ENCODE peak calls at places on chromosomes 1 and 21, in eight cellular contexts. One of them, this sample, is unnamed.

GRCh38 chr1:29156543-29157268 is 25.0 kb downstream of the SRSF4 start:
- DNase-seq in right lobe of liver: no peak
- DNase-seq in HTR-8/SVneo: no peak
- DNase-seq in H9: no peak
- DNase-seq in neural crest cell: no peak
- DNase-seq in DMS 273 treated with DMSO at 0.1 percent for 48 hours: no peak
- DNase-seq in activated CD4-positive, alpha-beta T cell treated with anti-CD3 and anti-CD28 coated beads for 36 hours: no peak
- DNase-seq in stimulated activated CD8-positive, alpha-beta memory T cell treated with anti-CD3 and anti-CD28 coated beads, Interleukin-4, amount 100 ng/mL, for 1 hour: no peak
- DNase-seq in this sample: peak; percentile 81

GRCh38 chr1:55478742-55479141 is 263.6 kb upstream of the USP24 start:
- DNase-seq in right lobe of liver: no peak
- DNase-seq in HTR-8/SVneo: peak; percentile 4
- DNase-seq in H9: no peak
- DNase-seq in neural crest cell: no peak
- DNase-seq in DMS 273 treated with DMSO at 0.1 percent for 48 hours: peak; percentile 12
- DNase-seq in activated CD4-positive, alpha-beta T cell treated with anti-CD3 and anti-CD28 coated beads for 36 hours: no peak
- DNase-seq in stimulated activated CD8-positive, alpha-beta memory T cell treated with anti-CD3 and anti-CD28 coated beads, Interleukin-4, amount 100 ng/mL, for 1 hour: no peak
- DNase-seq in this sample: no peak

GRCh38 chr1:54052470-54052933 is 502 bp downstream of the TMEM59 start:
- DNase-seq in right lobe of liver: peak; percentile 46
- DNase-seq in HTR-8/SVneo: peak; percentile 42
- DNase-seq in H9: peak; percentile 47
- DNase-seq in neural crest cell: peak; percentile 37
- DNase-seq in DMS 273 treated with DMSO at 0.1 percent for 48 hours: peak; percentile 17
- DNase-seq in activated CD4-positive, alpha-beta T cell treated with anti-CD3 and anti-CD28 coated beads for 36 hours: peak; percentile 51
- DNase-seq in stimulated activated CD8-positive, alpha-beta memory T cell treated with anti-CD3 and anti-CD28 coated beads, Interleukin-4, amount 100 ng/mL, for 1 hour: peak; percentile 2
- DNase-seq in this sample: peak; percentile 54

GRCh38 chr1:98323396-98323795 is 338.1 kb upstream of the SNX7 start:
- DNase-seq in right lobe of liver: no peak
- DNase-seq in HTR-8/SVneo: no peak
- DNase-seq in H9: no peak
- DNase-seq in neural crest cell: no peak
- DNase-seq in DMS 273 treated with DMSO at 0.1 percent for 48 hours: no peak
- DNase-seq in activated CD4-positive, alpha-beta T cell treated with anti-CD3 and anti-CD28 coated beads for 36 hours: no peak
- DNase-seq in stimulated activated CD8-positive, alpha-beta memory T cell treated with anti-CD3 and anti-CD28 coated beads, Interleukin-4, amount 100 ng/mL, for 1 hour: no peak
- DNase-seq in this sample: no peak

GRCh38 chr1:21823980-21824702 is 12.1 kb downstream of the LDLRAD2 start:
- DNase-seq in right lobe of liver: no peak
- DNase-seq in HTR-8/SVneo: no peak
- DNase-seq in H9: no peak
- DNase-seq in neural crest cell: no peak
- DNase-seq in DMS 273 treated with DMSO at 0.1 percent for 48 hours: no peak
- DNase-seq in activated CD4-positive, alpha-beta T cell treated with anti-CD3 and anti-CD28 coated beads for 36 hours: no peak
- DNase-seq in stimulated activated CD8-positive, alpha-beta memory T cell treated with anti-CD3 and anti-CD28 coated beads, Interleukin-4, amount 100 ng/mL, for 1 hour: no peak
- DNase-seq in this sample: no peak

GRCh38 chr1:56448937-56449336 is 130.4 kb downstream of the PLPP3 start:
- DNase-seq in right lobe of liver: peak; percentile 88
- DNase-seq in HTR-8/SVneo: peak; percentile 14
- DNase-seq in H9: no peak
- DNase-seq in neural crest cell: no peak
- DNase-seq in DMS 273 treated with DMSO at 0.1 percent for 48 hours: no peak
- DNase-seq in activated CD4-positive, alpha-beta T cell treated with anti-CD3 and anti-CD28 coated beads for 36 hours: no peak
- DNase-seq in stimulated activated CD8-positive, alpha-beta memory T cell treated with anti-CD3 and anti-CD28 coated beads, Interleukin-4, amount 100 ng/mL, for 1 hour: no peak
- DNase-seq in this sample: no peak

GRCh38 chr1:87151500-87152421 is 176.9 kb upstream of the LMO4 start:
- DNase-seq in right lobe of liver: peak; percentile 52
- DNase-seq in HTR-8/SVneo: peak; percentile 65
- DNase-seq in H9: peak; percentile 85
- DNase-seq in neural crest cell: peak; percentile 77
- DNase-seq in DMS 273 treated with DMSO at 0.1 percent for 48 hours: no peak
- DNase-seq in activated CD4-positive, alpha-beta T cell treated with anti-CD3 and anti-CD28 coated beads for 36 hours: peak; percentile 69
- DNase-seq in stimulated activated CD8-positive, alpha-beta memory T cell treated with anti-CD3 and anti-CD28 coated beads, Interleukin-4, amount 100 ng/mL, for 1 hour: no peak
- DNase-seq in this sample: peak; percentile 54

GRCh38 chr21:42187976-42188653 is 30.8 kb upstream of the ABCG1 start:
- DNase-seq in right lobe of liver: no peak
- DNase-seq in HTR-8/SVneo: no peak
- DNase-seq in H9: no peak
- DNase-seq in neural crest cell: no peak
- DNase-seq in DMS 273 treated with DMSO at 0.1 percent for 48 hours: no peak
- DNase-seq in activated CD4-positive, alpha-beta T cell treated with anti-CD3 and anti-CD28 coated beads for 36 hours: peak; percentile 88
- DNase-seq in stimulated activated CD8-positive, alpha-beta memory T cell treated with anti-CD3 and anti-CD28 coated beads, Interleukin-4, amount 100 ng/mL, for 1 hour: peak; percentile 61
- DNase-seq in this sample: no peak

GRCh38 chr21:25809013-25809412 is 74.2 kb downstream of the GABPA start:
- DNase-seq in right lobe of liver: no peak
- DNase-seq in HTR-8/SVneo: no peak
- DNase-seq in H9: no peak
- DNase-seq in neural crest cell: no peak
- DNase-seq in DMS 273 treated with DMSO at 0.1 percent for 48 hours: no peak
- DNase-seq in activated CD4-positive, alpha-beta T cell treated with anti-CD3 and anti-CD28 coated beads for 36 hours: peak; percentile 38
- DNase-seq in stimulated activated CD8-positive, alpha-beta memory T cell treated with anti-CD3 and anti-CD28 coated beads, Interleukin-4, amount 100 ng/mL, for 1 hour: no peak
- DNase-seq in this sample: no peak

GRCh38 chr1:50416553-50417453 is 6.4 kb downstream of the DMRTA2 start:
- DNase-seq in right lobe of liver: no peak
- DNase-seq in HTR-8/SVneo: no peak
- DNase-seq in H9: peak; percentile 83
- DNase-seq in neural crest cell: no peak
- DNase-seq in DMS 273 treated with DMSO at 0.1 percent for 48 hours: no peak
- DNase-seq in activated CD4-positive, alpha-beta T cell treated with anti-CD3 and anti-CD28 coated beads for 36 hours: peak; percentile 14
- DNase-seq in stimulated activated CD8-positive, alpha-beta memory T cell treated with anti-CD3 and anti-CD28 coated beads, Interleukin-4, amount 100 ng/mL, for 1 hour: no peak
- DNase-seq in this sample: peak; percentile 12

This sample was measured in K562.